ENCODE peak calls at places on chromosomes 11 and 22, in seven cellular contexts. Z, D, K, L, I, N and V are unnamed samples.

GRCh38 chr22:32531955-32532818 is 57.6 kb downstream of the FBXO7 start:
- DNase-seq in I (peak; percentile 89), N (peak; percentile 6), Z (no peak), K (no peak), D (no peak), L (peak; percentile 42), V (peak; percentile 65)

GRCh38 chr11:10728154-10728553 is 22.9 kb upstream of the CTR9 start:
- DNase-seq in N (no peak), Z (no peak), D (no peak), L (peak; percentile 13), K (no peak), I (no peak), V (no peak)

GRCh38 chr22:45212992-45213751 is 27.5 kb downstream of the KIAA0930 start:
- DNase-seq in I (peak; percentile 77), L (no peak), K (no peak), N (no peak), D (no peak), Z (no peak), V (peak; percentile 49)

GRCh38 chr22:25375683-25376082 is 156.2 kb downstream of the CRYBB2 start:
- DNase-seq in I (no peak), N (no peak), D (no peak), K (no peak), Z (no peak), L (no peak), V (no peak)

GRCh38 chr11:67371549-67372231 is 1.7 kb downstream of the CLCF1 start:
- DNase-seq in L (peak; percentile 100), D (no peak), N (peak; percentile 40), K (peak; percentile 69), I (peak; percentile 77), Z (no peak), V (peak; percentile 67)

GRCh38 chr22:30424471-30425326 is 869 bp upstream of the MTFP1 start:
- DNase-seq in K (no peak), L (no peak), Z (peak; percentile 1), I (peak; percentile 45), N (peak; percentile 32), D (no peak), V (peak; percentile 52)

GRCh38 chr11:89267660-89268302 is 90.1 kb downstream of the TYR start:
- DNase-seq in L (no peak), D (no peak), Z (peak; percentile 88), K (no peak), N (no peak), I (no peak), V (no peak)

GRCh38 chr22:28435271-28435825 is 244.3 kb downstream of the TTC28 start:
- DNase-seq in Z (no peak), L (no peak), K (no peak), N (no peak), I (no peak), D (no peak), V (no peak)

GRCh38 chr11:72225411-72225951 is 914 bp downstream of the INPPL1 start:
- DNase-seq in I (peak; percentile 34), Z (no peak), D (no peak), K (no peak), N (no peak), L (no peak), V (no peak)

GRCh38 chr22:26805131-26805530 is 147.7 kb downstream of the MIAT start:
- DNase-seq in Z (no peak), N (no peak), L (no peak), I (peak; percentile 60), K (no peak), D (no peak), V (no peak)

GRCh38 chr11:126115820-126116319 is 53.2 kb upstream of the CDON start:
- DNase-seq in D (no peak), I (peak; percentile 59), L (peak; percentile 72), N (peak; percentile 84), K (no peak), Z (peak; percentile 95), V (peak; percentile 44)

GRCh38 chr11:62593434-62594044 is 2.2 kb upstream of the TUT1 start:
- DNase-seq in L (peak; percentile 64), D (peak; percentile 13), K (peak; percentile 67), Z (peak; percentile 38), I (peak; percentile 82), N (peak; percentile 42), V (peak; percentile 86)

GRCh38 chr22:35322893-35323292 is 23.2 kb downstream of the TOM1 start:
- DNase-seq in N (no peak), I (no peak), Z (no peak), L (no peak), D (no peak), K (no peak), V (no peak)

GRCh38 chr11:69685348-69685747 is 10.2 kb upstream of the LTO1 start:
- DNase-seq in L (no peak), Z (no peak), N (no peak), I (no peak), D (no peak), K (no peak), V (no peak)

GRCh38 chr11:748007-748359 is 719 bp downstream of the TALDO1 start:
- DNase-seq in D (no peak), L (no peak), K (no peak), I (peak; percentile 42), N (no peak), Z (no peak), V (no peak)

GRCh38 chr11:2778630-2779498 is 79.1 kb upstream of the KCNQ1OT1 start:
- DNase-seq in D (peak; percentile 62), I (no peak), K (no peak), N (peak; percentile 14), L (peak; percentile 62), Z (peak; percentile 11), V (peak; percentile 37)

GRCh38 chr11:128294001-128294684 is 293.2 kb downstream of the ETS1 start:
- DNase-seq in Z (no peak), I (no peak), L (no peak), N (no peak), D (no peak), K (no peak), V (no peak)